ENCODE peak calls at places on chromosome 11, in four cellular contexts. U, H, K and A are unnamed samples.

GRCh38 chr11:128021304-128022006 is 565.9 kb downstream of the ETS1 start:
- DNase-seq in U (no peak), H (no peak), K (peak; percentile 21), A (no peak)

GRCh38 chr11:8777907-8778767 is 95.5 kb downstream of the RPL27A start:
- DNase-seq in U (peak; percentile 62), K (peak; percentile 62), H (no peak), A (no peak)

GRCh38 chr11:9249252-9249651 is 15.9 kb downstream of the DENND5A start:
- DNase-seq in H (no peak), K (no peak), U (no peak), A (no peak)

GRCh38 chr11:15957234-15957633 is 399.1 kb downstream of the SOX6 start:
- DNase-seq in U (no peak), K (no peak), H (no peak), A (no peak)

GRCh38 chr11:70204466-70204799 is 1.3 kb downstream of the FADD start:
- DNase-seq in H (no peak), U (no peak), K (no peak), A (no peak)

GRCh38 chr11:2862950-2863618 is 22.5 kb downstream of the CDKN1C start:
- DNase-seq in H (no peak), K (peak; percentile 29), U (no peak), A (no peak)

GRCh38 chr11:63613517-63614135 is 607 bp downstream of the PLAAT3 start:
- DNase-seq in H (no peak), U (peak; percentile 62), K (no peak), A (no peak)

GRCh38 chr11:113534625-113535024 is 59.4 kb upstream of the DRD2 start:
- DNase-seq in K (no peak), H (no peak), U (no peak), A (no peak)

GRCh38 chr11:77647906-77648305 is 10.3 kb upstream of the CLNS1A start:
- DNase-seq in U (no peak), H (no peak), K (no peak), A (no peak)

GRCh38 chr11:75490221-75491181 is 35.2 kb downstream of the GDPD5 start:
- DNase-seq in H (no peak), U (no peak), K (peak; percentile 68), A (no peak)

GRCh38 chr11:66580803-66581202 is 12.1 kb downstream of the CCDC87 start:
- DNase-seq in K (no peak), U (no peak), H (no peak), A (no peak)

GRCh38 chr11:93236741-93237675 is 39.2 kb upstream of the SLC36A4 start:
- DNase-seq in U (no peak), H (no peak), K (peak; percentile 38), A (peak; percentile 96)

GRCh38 chr11:20114588-20114987 is 45.7 kb downstream of the DBX1 start:
- DNase-seq in H (no peak), K (peak; percentile 79), U (no peak), A (no peak)

GRCh38 chr11:76734456-76735217 is 48.5 kb upstream of the TSKU start:
- DNase-seq in U (no peak), H (no peak), K (no peak), A (no peak)

GRCh38 chr11:847876-848275 is 5.2 kb downstream of the TSPAN4 start:
- DNase-seq in K (no peak), H (no peak), U (no peak), A (no peak)

GRCh38 chr11:113675565-113675964 is 30.5 kb downstream of the TMPRSS5 start:
- DNase-seq in U (no peak), K (no peak), H (no peak), A (no peak)

GRCh38 chr11:62579252-62579651 is 5.6 kb upstream of the EEF1G start:
- DNase-seq in K (peak; percentile 57), H (no peak), U (no peak), A (no peak)

GRCh38 chr11:133081020-133081419 is 451.3 kb downstream of the OPCML start:
- DNase-seq in H (no peak), U (no peak), K (no peak), A (no peak)

GRCh38 chr11:77215106-77215505 is 86.4 kb downstream of the GDPD4 start:
- DNase-seq in U (no peak), H (no peak), K (no peak), A (no peak)

GRCh38 chr11:36454991-36455611 is 55.0 kb downstream of the TRAF6 start:
- DNase-seq in K (peak; percentile 50), H (no peak), U (no peak), A (no peak)

GRCh38 chr11:122668562-122669090 is 13.1 kb downstream of the UBASH3B start:
- DNase-seq in K (peak; percentile 90), H (no peak), U (no peak), A (no peak)

GRCh38 chr11:12381875-12382274 is 4.5 kb downstream of the PARVA start:
- DNase-seq in H (no peak), U (no peak), K (no peak), A (no peak)

GRCh38 chr11:117983163-117983475 is 3.1 kb upstream of the IL10RA start:
- DNase-seq in K (no peak), H (no peak), U (no peak), A (no peak)

GRCh38 chr11:122076721-122077120 is 39.3 kb downstream of the BLID start:
- DNase-seq in H (no peak), U (no peak), K (no peak), A (no peak)

GRCh38 chr11:12756101-12756500 is 81.9 kb downstream of the TEAD1 start:
- DNase-seq in H (no peak), K (no peak), U (no peak), A (no peak)

GRCh38 chr11:86610559-86611341 is 61.7 kb downstream of the ME3 start:
- DNase-seq in K (no peak), U (no peak), H (no peak), A (no peak)

GRCh38 chr11:94272738-94273313 is 31.6 kb upstream of the IZUMO1R start:
- DNase-seq in K (no peak), H (no peak), U (no peak), A (no peak)

GRCh38 chr11:134564472-134565200 is 152.6 kb upstream of the B3GAT1 start:
- DNase-seq in H (no peak), K (no peak), U (no peak), A (no peak)

GRCh38 chr11:62705880-62706831 is 1.1 kb downstream of the BSCL2 start:
- DNase-seq in K (peak; percentile 94), H (peak; percentile 68), U (peak; percentile 96), A (no peak)

GRCh38 chr11:125381499-125381898 is 114.6 kb downstream of the FEZ1 start:
- DNase-seq in U (no peak), K (no peak), H (no peak), A (no peak)
- H3K4me3 ChIP-seq in U (no peak overlapping the region), K (no peak overlapping the region), H (no peak overlapping the region), A (no peak overlapping the region)

GRCh38 chr11:65414776-65415498 is 7.7 kb upstream of the NEAT1 start:
- DNase-seq in H (no peak), K (peak; percentile 6), U (no peak), A (no peak)

GRCh38 chr11:65410936-65411680 is 11.5 kb upstream of the NEAT1 start:
- DNase-seq in U (no peak), H (no peak), K (no peak), A (no peak)

GRCh38 chr11:65415499-65416340 is 6.9 kb upstream of the NEAT1 start:
- DNase-seq in H (no peak), U (no peak), K (no peak), A (no peak)

GRCh38 chr11:65412271-65413076 is 10.1 kb upstream of the NEAT1 start:
- DNase-seq in H (no peak), U (no peak), K (no peak), A (no peak)

GRCh38 chr11:65411681-65412070 is 10.9 kb upstream of the NEAT1 start:
- DNase-seq in H (no peak), U (no peak), K (no peak), A (no peak)
- H3K4me3 ChIP-seq in H (no peak overlapping the region), U (no peak overlapping the region), K (no peak overlapping the region), A (no peak overlapping the region)

DNA sequence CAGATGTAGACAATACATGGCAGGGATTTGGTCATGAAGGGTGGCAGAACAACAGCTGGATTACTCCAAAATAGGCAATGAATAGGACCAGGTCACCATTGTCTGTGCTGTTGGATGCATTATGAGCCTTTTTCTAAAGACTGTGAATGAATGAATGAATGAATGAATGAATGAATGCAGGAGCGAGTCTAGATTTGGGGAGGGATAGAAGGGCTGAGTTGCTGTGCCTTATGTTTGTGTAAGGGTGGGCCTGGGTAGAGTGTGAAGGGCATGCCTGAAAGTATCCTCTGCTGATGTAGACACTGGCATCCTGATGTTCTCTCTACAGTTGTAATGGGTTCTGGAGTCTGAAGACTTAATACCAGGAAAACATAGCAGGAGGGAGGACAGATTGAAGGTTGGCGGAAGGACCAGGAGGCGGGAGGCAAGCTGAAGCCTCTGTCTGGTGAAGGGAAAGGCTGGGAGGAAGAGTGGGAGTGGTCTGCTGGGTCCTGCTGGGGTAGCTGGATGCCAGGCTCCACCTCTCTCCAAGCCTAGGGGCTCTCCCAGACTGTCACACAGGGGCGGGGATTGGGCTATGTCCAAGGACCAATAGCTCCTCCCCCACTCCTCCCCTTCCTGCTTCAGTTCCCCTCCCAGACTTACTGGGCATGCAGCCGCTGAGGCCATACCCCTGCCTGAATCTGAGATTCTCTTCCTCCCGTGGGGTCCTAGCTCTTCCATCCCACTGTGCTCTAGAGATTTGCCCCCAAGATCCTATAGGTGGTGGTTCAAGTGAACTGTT is 4.8 kb downstream of the TRIM3 start:
- DNase-seq in U (peak; percentile 84), K (peak; percentile 55), H (no peak), A (no peak)
- H3K4me3 ChIP-seq in U (no peak overlapping the region), K (no peak overlapping the region), H (peak overlapping the region; percentile 6), A (no peak overlapping the region)

GRCh38 chr11:73288197-73288872 is 16.2 kb downstream of the P2RY6 start:
- DNase-seq in K (no peak), H (no peak), U (no peak), A (no peak)
- H3K4me3 ChIP-seq in K (no peak overlapping the region), H (no peak overlapping the region), U (no peak overlapping the region), A (no peak overlapping the region)